ENCODE peak calls at places on chromosomes 12 and 14, in nine cellular contexts. A, C, K, Y, M, I, X, E and R are unnamed samples. For H3K4me1 and H3K27me3, the result is how much of the 10 kb centered on the place peaks cover.

GRCh38 chr12:85711735-85712390 is 124.3 kb downstream of the RASSF9 start:
- DNase-seq in M (no peak), K (no peak), Y (no peak), I (peak), X (peak), C (no peak), E (no peak), A (no peak), R (no peak)

GRCh38 chr14:97120204-97121120 is 323.3 kb downstream of the VRK1 start:
- DNase-seq in E (no peak), A (no peak), X (no peak), K (no peak), Y (no peak), I (no peak), M (no peak), C (no peak), R (no peak)

GRCh38 chr14:22848391-22849164 is 12.2 kb downstream of the MMP14 start:
- DNase-seq in E (peak), Y (peak), A (peak), K (no peak), C (no peak), M (peak), X (peak), I (peak), R (peak)

GRCh38 chr14:67269338-67270060 is 28.3 kb downstream of the PALS1 start:
- DNase-seq in X (no peak), E (peak), K (no peak), I (no peak), M (peak), A (no peak), C (no peak), Y (no peak), R (peak)

GRCh38 chr12:132587781-132588180 is 22.6 kb downstream of the LRCOL1 start:
- DNase-seq in Y (no peak), C (no peak), I (no peak), M (no peak), E (no peak), A (no peak), X (no peak), K (no peak), R (no peak)

GRCh38 chr12:80442426-80443222 is 1.4 kb upstream of the PTPRQ start:
- DNase-seq in K (no peak), A (no peak), X (no peak), Y (no peak), I (no peak), C (no peak), E (no peak), M (no peak), R (peak)

GRCh38 chr12:121060149-121061001 is 21.3 kb upstream of the OASL start:
- DNase-seq in E (peak), Y (no peak), A (peak), I (peak), C (no peak), M (peak), K (peak), X (no peak), R (peak)

GRCh38 chr12:93832126-93832525 is 155.0 kb downstream of the CRADD start:
- DNase-seq in K (no peak), E (no peak), I (no peak), C (no peak), M (no peak), X (no peak), Y (no peak), A (no peak), R (peak)

GRCh38 chr12:25924535-25925001 is 33.9 kb upstream of the RASSF8 start:
- DNase-seq in M (peak), X (no peak), I (no peak), E (no peak), Y (no peak), C (no peak), K (no peak), A (no peak), R (peak)

GRCh38 chr12:100199347-100200136 is 1.1 kb upstream of the ACTR6 start:
- DNase-seq in I (peak), M (peak), X (peak), E (no peak), A (peak), K (no peak), Y (peak), C (peak), R (peak)

GRCh38 chr12:82176016-82176415 is 182.2 kb downstream of the CCDC59 start:
- DNase-seq in C (no peak), E (no peak), A (no peak), Y (no peak), X (no peak), I (no peak), M (no peak), K (no peak), R (no peak)

GRCh38 chr14:72606879-72607278 is 287.0 kb downstream of the DPF3 start:
- DNase-seq in K (no peak), E (no peak), X (no peak), C (no peak), A (no peak), M (no peak), I (no peak), Y (no peak), R (no peak)

GRCh38 chr12:7748774-7749296 is 1.7 kb upstream of the CLEC4C start:
- DNase-seq in A (no peak), E (no peak), Y (no peak), M (no peak), I (no peak), C (no peak), K (no peak), X (no peak), R (peak)

GRCh38 chr14:60116181-60116580 is 24.5 kb downstream of the PCNX4 start:
- DNase-seq in C (no peak), Y (no peak), M (no peak), E (peak), K (no peak), A (no peak), X (no peak), I (no peak), R (no peak)

GRCh38 chr14:38536376-38537038 is 280.6 kb upstream of the CLEC14A start:
- DNase-seq in M (peak), E (peak), C (no peak), X (no peak), K (no peak), A (no peak), I (no peak), Y (no peak), R (peak)

GRCh38 chr14:24098229-24098926 is 4.3 kb downstream of the PCK2 start:
- DNase-seq in Y (no peak), M (no peak), A (no peak), E (no peak), X (no peak), C (no peak), K (no peak), I (no peak), R (no peak)

GRCh38 chr12:632102-632696 is 31.0 kb downstream of the NINJ2 start:
- DNase-seq in K (peak), C (peak), A (no peak), E (peak), I (no peak), Y (no peak), X (no peak), M (peak), R (peak)

GRCh38 chr12:101459642-101460346 is 15.3 kb upstream of the SPIC start:
- DNase-seq in A (no peak), Y (no peak), X (no peak), I (no peak), M (no peak), K (peak), E (peak), C (peak), R (no peak)

GRCh38 chr12:32087301-32087700 is 19.3 kb upstream of the BICD1 start:
- DNase-seq in I (no peak), M (no peak), C (no peak), K (no peak), E (no peak), Y (no peak), X (no peak), A (no peak), R (no peak)

DNA sequence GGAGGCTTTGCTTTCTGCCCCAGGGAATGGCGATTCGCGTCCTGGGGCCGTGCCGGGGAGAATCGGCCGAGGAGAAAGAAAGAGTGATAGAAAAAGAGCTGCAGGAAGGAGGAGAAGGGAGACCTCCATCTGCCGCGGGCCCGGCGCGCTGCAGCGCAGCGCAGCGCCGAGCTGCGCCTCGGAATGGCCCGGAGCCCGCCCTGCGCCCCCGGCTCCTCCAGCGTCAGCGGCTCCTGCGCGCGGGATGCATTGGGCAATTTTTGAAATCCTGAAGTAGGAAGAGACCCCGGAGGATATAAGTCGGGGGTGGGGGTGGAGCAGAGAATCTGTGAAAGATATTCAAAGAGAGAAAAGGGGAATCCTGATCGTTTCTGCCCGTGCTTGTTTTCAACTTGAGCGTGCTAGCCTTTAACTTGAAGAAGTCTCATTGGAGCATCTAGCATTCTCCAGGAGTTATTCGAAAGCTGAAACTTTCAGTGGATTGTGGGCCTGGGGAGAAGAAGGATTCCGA is 371 bp downstream of the PDE3A start:
- DNase-seq in E (peak), X (peak), I (peak), C (no peak), M (peak), A (peak), Y (peak), K (no peak), R (peak)
- H3K4me1 ChIP-seq in E (under half), X (under half), I (under half), C (under half), M (under half), A (under half), Y (under half), K (under half), R (under half)

DNA sequence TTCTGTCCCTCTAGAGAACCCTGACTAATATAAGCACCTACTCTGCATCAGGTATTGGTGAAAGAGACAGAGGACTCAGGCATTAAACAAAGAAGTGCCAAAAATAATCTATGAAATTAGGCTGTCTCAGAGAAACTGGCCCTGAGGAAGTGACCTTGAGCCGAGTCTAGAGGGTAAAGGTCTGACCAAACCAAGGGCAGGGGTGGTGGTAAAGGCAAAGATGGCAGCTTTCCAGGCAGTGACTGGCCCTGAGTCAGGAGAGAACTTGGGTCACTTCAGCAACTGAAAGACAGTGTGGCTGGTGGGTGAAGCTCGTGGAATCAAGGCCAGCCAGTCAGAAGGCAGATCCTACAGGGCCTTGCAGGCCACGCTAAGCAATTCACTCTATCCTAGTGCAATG is 30.6 kb downstream of the CDKL1 start:
- DNase-seq in Y (no peak), I (no peak), K (no peak), C (no peak), A (no peak), X (no peak), M (no peak), E (no peak), R (no peak)
- H3K27me3 ChIP-seq in Y (under half), I (under half), K (under half), C (under half), A (under half), X (under half), M (under half), E (under half), R (under half)

GRCh38 chr12:106086696-106087095 is 52.1 kb downstream of the NUAK1 start:
- DNase-seq in Y (no peak), K (no peak), M (no peak), X (no peak), E (no peak), I (no peak), A (no peak), C (no peak), R (no peak)

GRCh38 chr12:106084048-106084671 is 54.6 kb downstream of the NUAK1 start:
- DNase-seq in I (no peak), E (peak), X (no peak), K (no peak), Y (no peak), C (no peak), A (no peak), M (peak), R (peak)

GRCh38 chr12:106082216-106083175 is 56.3 kb downstream of the NUAK1 start:
- DNase-seq in I (no peak), K (no peak), M (no peak), A (no peak), Y (no peak), E (peak), X (peak), C (no peak), R (no peak)

GRCh38 chr12:106085213-106085612 is 53.5 kb downstream of the NUAK1 start:
- DNase-seq in C (no peak), I (no peak), A (no peak), M (no peak), X (no peak), K (no peak), E (no peak), Y (no peak), R (no peak)

DNA sequence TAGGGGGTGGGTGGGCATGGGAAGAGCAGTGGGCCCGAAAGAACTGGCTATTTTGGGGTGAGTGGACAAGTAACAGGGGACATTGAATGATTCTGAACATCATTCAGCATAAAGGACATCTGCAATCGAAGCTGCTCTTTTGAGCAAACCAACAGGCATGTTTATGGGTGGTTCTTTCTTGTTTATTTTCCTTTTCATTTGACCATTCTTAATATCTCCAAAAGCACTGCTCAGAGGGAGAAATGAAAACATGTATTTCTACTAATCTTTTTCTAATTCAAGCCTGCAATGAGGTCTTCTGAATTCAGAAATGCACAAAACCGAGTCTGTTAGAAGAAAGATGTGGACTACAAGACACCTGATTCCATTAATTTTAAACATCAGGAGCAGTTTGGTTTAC is 54.0 kb downstream of the NUAK1 start:
- DNase-seq in C (no peak), I (no peak), E (no peak), X (no peak), K (no peak), Y (no peak), M (no peak), A (no peak), R (no peak)
- H3K4me1 ChIP-seq in C (under half), I (under half), E (under half), X (half or more), K (under half), Y (under half), M (under half), A (under half), R (under half)

GRCh38 chr12:111122458-111122878 is 202.1 kb upstream of the MYL2 start:
- DNase-seq in K (no peak), E (no peak), A (no peak), M (no peak), Y (no peak), X (no peak), I (no peak), C (peak), R (no peak)
- H3K27me3 ChIP-seq in K (under half), E (under half), A (under half), M (under half), Y (under half), X (under half), I (under half), C (under half), R (under half)

GRCh38 chr12:124496584-124496983 is 70.8 kb downstream of the NCOR2 start:
- DNase-seq in C (no peak), K (no peak), X (no peak), I (no peak), M (no peak), Y (no peak), A (no peak), E (peak), R (no peak)

GRCh38 chr12:124494751-124495129 is 72.7 kb downstream of the NCOR2 start:
- DNase-seq in A (no peak), E (no peak), M (no peak), Y (no peak), I (no peak), X (no peak), C (no peak), K (no peak), R (no peak)

GRCh38 chr12:124497039-124497438 is 70.4 kb downstream of the NCOR2 start:
- DNase-seq in A (no peak), Y (no peak), X (no peak), I (peak), E (peak), K (no peak), M (no peak), C (no peak), R (no peak)

GRCh38 chr12:124493809-124494750 is 73.3 kb downstream of the NCOR2 start:
- DNase-seq in I (peak), Y (no peak), C (no peak), M (no peak), E (no peak), X (no peak), A (no peak), K (no peak), R (no peak)

GRCh38 chr12:124495194-124495983 is 72.0 kb downstream of the NCOR2 start:
- DNase-seq in M (no peak), A (no peak), E (no peak), X (no peak), C (no peak), I (no peak), Y (no peak), K (no peak), R (no peak)
- H3K4me1 ChIP-seq in M (under half), A (under half), E (half or more), X (under half), C (under half), I (under half), Y (under half), K (half or more), R (half or more)

GRCh38 chr14:104496095-104496494 is 83.5 kb upstream of the C14orf180 start:
- DNase-seq in Y (no peak), A (no peak), C (no peak), M (no peak), E (no peak), X (no peak), I (no peak), K (no peak), R (no peak)
- H3K27me3 ChIP-seq in Y (under half), A (under half), C (under half), M (under half), E (under half), X (under half), I (under half), K (under half), R (under half)

GRCh38 chr14:21258194-21258888 is 10.9 kb downstream of the HNRNPC start:
- DNase-seq in C (no peak), A (no peak), K (no peak), Y (no peak), M (no peak), I (no peak), E (peak), X (no peak), R (no peak)
- H3K4me1 ChIP-seq in C (under half), A (under half), K (under half), Y (under half), M (half or more), I (under half), E (under half), X (under half), R (under half)